ENCODE peak calls at places on chromosomes 16 and 17, in seven cellular contexts. S, X, W, B, K, G and R are unnamed samples.

GRCh38 chr16:65570261-65570660 is 448.4 kb upstream of the CDH11 start:
- DNase-seq in S (no peak), X (no peak), W (no peak), B (no peak), K (no peak), G (no peak), R (no peak)

GRCh38 chr17:33560165-33560564 is 267.1 kb upstream of the ASIC2 start:
- DNase-seq in S (no peak), X (peak; percentile 38), W (no peak), B (no peak), K (no peak), G (no peak), R (no peak)

GRCh38 chr16:13994239-13995106 is 74.5 kb downstream of the ERCC4 start:
- DNase-seq in S (no peak), X (peak; percentile 28), W (no peak), B (no peak), K (no peak), G (no peak), R (no peak)

GRCh38 chr16:56400458-56400857 is 24.9 kb downstream of the AMFR start:
- DNase-seq in S (no peak), X (no peak), W (no peak), B (no peak), K (no peak), G (no peak), R (no peak)

GRCh38 chr17:17818088-17818526 is 18.7 kb downstream of the SREBF1 start:
- DNase-seq in S (peak; percentile 75), X (no peak), W (no peak), B (no peak), K (no peak), G (peak; percentile 56), R (no peak)

GRCh38 chr17:6712058-6712853 is 913 bp downstream of the SLC13A5 start:
- DNase-seq in S (peak; percentile 54), X (no peak), W (no peak), B (peak; percentile 44), K (peak; percentile 36), G (no peak), R (no peak)

GRCh38 chr17:6997171-6997570 is 1.3 kb downstream of the ALOX12 start:
- DNase-seq in S (no peak), X (no peak), W (no peak), B (no peak), K (no peak), G (no peak), R (no peak)

GRCh38 chr17:45273551-45273957 is 11.7 kb upstream of the SPATA32 start:
- DNase-seq in S (no peak), X (peak; percentile 70), W (peak; percentile 81), B (no peak), K (no peak), G (no peak), R (no peak)

GRCh38 chr16:49731911-49732310 is 124.0 kb downstream of the ZNF423 start:
- DNase-seq in S (no peak), X (no peak), W (no peak), B (no peak), K (no peak), G (no peak), R (no peak)

GRCh38 chr16:8622315-8622656 is 788 bp downstream of the METTL22 start:
- DNase-seq in S (no peak), X (no peak), W (no peak), B (no peak), K (no peak), G (no peak), R (no peak)

GRCh38 chr17:59331929-59332889 is 754 bp downstream of the YPEL2 start:
- DNase-seq in S (no peak), X (no peak), W (peak; percentile 76), B (peak; percentile 58), K (peak; percentile 36), G (peak; percentile 52), R (peak; percentile 70)

GRCh38 chr17:59332890-59333377 is 1.5 kb downstream of the YPEL2 start:
- DNase-seq in S (no peak), X (peak; percentile 41), W (no peak), B (peak; percentile 34), K (no peak), G (peak; percentile 26), R (peak; percentile 45)

GRCh38 chr17:59329558-59330313 is 1.7 kb upstream of the YPEL2 start:
- DNase-seq in S (peak; percentile 79), X (peak; percentile 96), W (peak; percentile 60), B (peak; percentile 83), K (peak; percentile 69), G (peak; percentile 63), R (peak; percentile 68)

GRCh38 chr17:59330314-59330942 is 1.0 kb upstream of the YPEL2 start:
- DNase-seq in S (peak; percentile 75), X (peak; percentile 92), W (peak; percentile 81), B (peak; percentile 80), K (peak; percentile 37), G (peak; percentile 83), R (peak; percentile 57)

GRCh38 chr17:59331129-59331928 is at the start of gene YPEL2:
- DNase-seq in S (peak; percentile 95), X (peak; percentile 96), W (peak; percentile 99), B (peak; percentile 97), K (peak; percentile 95), G (peak; percentile 96), R (peak; percentile 98)
- H3K27ac ChIP-seq in S (peak within 1 kb of the TSS; percentile 75), X (peak within 1 kb of the TSS; percentile 69), W (peak within 1 kb of the TSS; percentile 94), B (peak within 1 kb of the TSS; percentile 95), K (peak within 1 kb of the TSS; percentile 69), G (peak within 1 kb of the TSS; percentile 93), R (peak within 1 kb of the TSS; percentile 99)

DNA sequence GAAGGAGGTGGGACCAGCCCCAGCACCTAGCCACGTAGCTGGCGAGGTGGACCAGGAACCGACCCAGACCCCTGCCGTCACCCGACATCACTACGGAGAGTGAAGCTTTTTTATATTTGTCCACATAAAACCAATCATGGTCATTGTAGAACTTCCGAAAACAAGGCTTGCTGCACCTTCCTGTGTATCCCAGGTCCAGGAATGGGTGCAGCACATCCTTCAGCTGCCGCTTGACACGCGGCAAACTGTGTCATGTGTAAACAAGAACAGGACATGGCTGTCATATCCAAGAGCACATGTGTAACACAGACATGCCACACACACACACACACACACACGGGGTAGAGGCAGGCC is 1.4 kb downstream of the HBQ1 start:
- DNase-seq in S (peak; percentile 49), X (no peak), W (no peak), B (no peak), K (no peak), G (no peak), R (no peak)
- H3K4me3 ChIP-seq in S (no peak overlapping the region), X (no peak overlapping the region), W (no peak overlapping the region), B (no peak overlapping the region), K (no peak overlapping the region), G (no peak overlapping the region), R (no peak overlapping the region)

GRCh38 chr16:20903889-20904506 is 3.4 kb downstream of the LYRM1 start:
- DNase-seq in S (no peak), X (no peak), W (no peak), B (no peak), K (no peak), G (no peak), R (no peak)
- H3K4me1 ChIP-seq in S (peaks cover 61% of the 10 kb centered on the region), X (peaks cover 74% of the 10 kb centered on the region), W (peaks cover 27% of the 10 kb centered on the region), B (peaks cover 50% of the 10 kb centered on the region), K (peaks cover 10% of the 10 kb centered on the region), G (peaks cover 70% of the 10 kb centered on the region), R (peaks cover 13% of the 10 kb centered on the region)

DNA sequence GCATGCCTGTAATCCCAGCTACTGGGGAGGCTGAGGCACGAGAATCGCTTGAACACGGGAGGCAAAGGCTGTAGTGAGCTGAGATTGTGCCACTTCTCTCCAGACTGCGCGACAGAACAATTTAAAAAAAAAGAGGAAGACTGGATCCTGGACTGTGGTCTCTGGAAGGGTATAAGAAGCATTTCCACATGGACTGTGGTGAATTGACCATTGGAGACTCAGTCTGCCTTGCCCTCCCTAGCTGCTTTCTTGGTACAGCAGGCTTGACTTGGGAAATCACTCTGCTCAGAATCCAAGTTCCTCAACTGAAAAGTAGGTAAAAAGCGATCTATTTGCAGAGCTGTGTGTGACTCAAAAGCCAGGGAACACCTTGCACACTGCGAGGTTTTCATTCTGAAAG is 1.0 kb upstream of the MGRN1 start:
- DNase-seq in S (no peak), X (no peak), W (no peak), B (no peak), K (no peak), G (no peak), R (no peak)
- H3K27ac ChIP-seq in S (no peak overlapping the region), X (no peak overlapping the region), W (no peak overlapping the region), B (no peak overlapping the region), K (no peak overlapping the region), G (peak overlapping the region; percentile 93), R (peak overlapping the region; percentile 99)

GRCh38 chr17:2214047-2214717 is 89.4 kb downstream of the SMG6 start:
- DNase-seq in S (no peak), X (peak; percentile 68), W (peak; percentile 53), B (peak; percentile 85), K (no peak), G (no peak), R (peak; percentile 52)

GRCh38 chr17:2213291-2213960 is 90.2 kb downstream of the SMG6 start:
- DNase-seq in S (no peak), X (peak; percentile 51), W (no peak), B (no peak), K (no peak), G (no peak), R (peak; percentile 33)

GRCh38 chr17:2212328-2212981 is 91.1 kb downstream of the SMG6 start:
- DNase-seq in S (no peak), X (no peak), W (no peak), B (no peak), K (no peak), G (no peak), R (peak; percentile 50)

GRCh38 chr17:2215616-2216364 is 87.8 kb downstream of the SMG6 start:
- DNase-seq in S (no peak), X (peak; percentile 84), W (peak; percentile 57), B (peak; percentile 74), K (no peak), G (no peak), R (peak; percentile 88)

GRCh38 chr17:2214887-2215615 is 88.5 kb downstream of the SMG6 start:
- DNase-seq in S (no peak), X (peak; percentile 87), W (no peak), B (no peak), K (no peak), G (no peak), R (peak; percentile 72)
- H3K4me3 ChIP-seq in S (no peak overlapping the region), X (no peak overlapping the region), W (no peak overlapping the region), B (no peak overlapping the region), K (no peak overlapping the region), G (no peak overlapping the region), R (peak overlapping the region; percentile 36)

GRCh38 chr16:89103781-89104180 is 10.1 kb downstream of the ACSF3 start:
- DNase-seq in S (no peak), X (no peak), W (no peak), B (no peak), K (no peak), G (no peak), R (no peak)

GRCh38 chr16:89104930-89105571 is 11.4 kb downstream of the ACSF3 start:
- DNase-seq in S (no peak), X (no peak), W (no peak), B (no peak), K (no peak), G (no peak), R (no peak)

GRCh38 chr16:89105599-89106151 is 12.0 kb downstream of the ACSF3 start:
- DNase-seq in S (no peak), X (no peak), W (no peak), B (no peak), K (no peak), G (no peak), R (no peak)

GRCh38 chr16:89103156-89103555 is 9.5 kb downstream of the ACSF3 start:
- DNase-seq in S (no peak), X (no peak), W (peak; percentile 8), B (peak; percentile 81), K (no peak), G (no peak), R (no peak)

GRCh38 chr16:89104303-89104702 is 10.7 kb downstream of the ACSF3 start:
- DNase-seq in S (no peak), X (no peak), W (no peak), B (no peak), K (no peak), G (no peak), R (no peak)
- H3K4me1 ChIP-seq in S (no peaks in the 10 kb centered on the region), X (no peaks in the 10 kb centered on the region), W (no peaks in the 10 kb centered on the region), B (peaks cover 14% of the 10 kb centered on the region), K (no peaks in the 10 kb centered on the region), G (no peaks in the 10 kb centered on the region), R (no peaks in the 10 kb centered on the region)